ENCODE peak calls at places on chromosomes 12 and 14, in six cellular contexts. Z is stimulated activated CD4-positive, alpha-beta T cell treated with anti-CD3 and anti-CD28 coated beads, TNF-alpha, amount 100 ng/mL, for 4 hours; P is stromal cell of bone marrow; S is NCI-H1105 treated with DMSO at 0.1 percent for 48 hours; C is HFF-Myc; N is non-pigmented ciliary epithelial cell. H is an unnamed sample.

GRCh38 chr12:39553476-39553875 is 66.1 kb downstream of the ABCD2 start:
- DNase-seq in Z (no peak), P (no peak), S (no peak), C (no peak), N (no peak), H (no peak)

GRCh38 chr14:92649934-92650545 is 98.4 kb downstream of the LGMN start:
- DNase-seq in Z (no peak), P (peak; percentile 83), S (no peak), C (no peak), N (no peak), H (no peak)

GRCh38 chr12:66013224-66013623 is 117.3 kb downstream of the LLPH start:
- DNase-seq in Z (no peak), P (no peak), S (no peak), C (no peak), N (no peak), H (no peak)

GRCh38 chr12:96263449-96263902 is 69.3 kb downstream of the ELK3 start:
- DNase-seq in Z (no peak), P (no peak), S (peak; percentile 72), C (no peak), N (no peak), H (no peak)

GRCh38 chr12:108611884-108612415 is 14.1 kb upstream of the TMEM119 start:
- DNase-seq in Z (no peak), P (peak; percentile 95), S (no peak), C (no peak), N (peak; percentile 56), H (no peak)

GRCh38 chr14:95544588-95544987 is 9.7 kb downstream of the GLRX5 start:
- DNase-seq in Z (no peak), P (no peak), S (no peak), C (no peak), N (no peak), H (no peak)

GRCh38 chr12:45619736-45620135 is 109.8 kb upstream of the ARID2 start:
- DNase-seq in Z (no peak), P (no peak), S (no peak), C (no peak), N (no peak), H (no peak)

GRCh38 chr14:39367387-39367751 is 64.9 kb downstream of the FBXO33 start:
- DNase-seq in Z (no peak), P (no peak), S (no peak), C (no peak), N (no peak), H (no peak)

GRCh38 chr14:52906141-52906601 is 44.7 kb downstream of the FERMT2 start:
- DNase-seq in Z (no peak), P (peak; percentile 81), S (no peak), C (peak; percentile 58), N (peak; percentile 80), H (no peak)

GRCh38 chr14:90599748-90600507 is 203.1 kb downstream of the CALM1 start:
- DNase-seq in Z (no peak), P (peak; percentile 5), S (no peak), C (no peak), N (no peak), H (peak; percentile 12)

GRCh38 chr12:103840881-103841689 is at the start of gene NT5DC3:
- DNase-seq in Z (peak; percentile 72), P (peak; percentile 54), S (peak; percentile 73), C (peak; percentile 36), N (no peak), H (no peak)

GRCh38 chr14:97162621-97163020 is 365.4 kb downstream of the VRK1 start:
- DNase-seq in Z (no peak), P (no peak), S (no peak), C (no peak), N (no peak), H (no peak)

GRCh38 chr14:24815543-24815942 is 181.6 kb upstream of the GZMB start:
- DNase-seq in Z (no peak), P (no peak), S (no peak), C (no peak), N (no peak), H (no peak)

GRCh38 chr12:102026728-102027127 is 35.1 kb downstream of the WASHC3 start:
- DNase-seq in Z (no peak), P (no peak), S (no peak), C (no peak), N (no peak), H (no peak)

GRCh38 chr12:116358850-116359761 is 81.6 kb upstream of the MED13L start:
- DNase-seq in Z (peak; percentile 41), P (peak; percentile 94), S (no peak), C (peak; percentile 94), N (no peak), H (no peak)

GRCh38 chr12:116943419-116944372 is 32.9 kb downstream of the FBXW8 start:
- DNase-seq in Z (no peak), P (no peak), S (no peak), C (no peak), N (no peak), H (no peak)

GRCh38 chr14:77457115-77457521 is 283 bp downstream of the VIPAS39 start:
- DNase-seq in Z (no peak), P (no peak), S (peak; percentile 36), C (no peak), N (no peak), H (no peak)

GRCh38 chr12:57864382-57864781 is 17.9 kb upstream of the CTDSP2 start:
- DNase-seq in Z (no peak), P (no peak), S (no peak), C (no peak), N (no peak), H (no peak)

GRCh38 chr12:88998421-88998820 is 353.9 kb downstream of the DUSP6 start:
- DNase-seq in Z (no peak), P (peak; percentile 18), S (no peak), C (no peak), N (no peak), H (no peak)